ENCODE peak calls at places on chromosomes 12 and 14, in nine cellular contexts. A is IMR-90, O is GM04504, X is NCI-H446, D is NCI-H1092, W is astrocyte of the spinal cord, R is neural progenitor cell, I is renal cortical epithelial cell, E is NCI-H524. G is an unnamed sample.

GRCh38 chr14:102211240-102211639 is 71.5 kb downstream of the WDR20 start:
- DNase-seq in A (no peak), O (no peak), X (no peak), D (no peak), W (no peak), R (no peak), I (no peak), E (no peak), G (no peak)

GRCh38 chr12:49541140-49541861 is 2.5 kb downstream of the KCNH3 start:
- DNase-seq in A (no peak), O (no peak), X (no peak), D (no peak), W (no peak), R (no peak), I (no peak), E (no peak), G (no peak)

GRCh38 chr14:99065551-99065950 is 206.4 kb downstream of the BCL11B start:
- DNase-seq in A (no peak), O (no peak), X (no peak), D (no peak), W (no peak), R (no peak), I (no peak), E (no peak), G (no peak)

GRCh38 chr12:112705037-112705632 is 86.4 kb upstream of the RPH3A start:
- DNase-seq in A (no peak), O (no peak), X (no peak), D (no peak), W (no peak), R (peak), I (no peak), E (no peak), G (no peak)

GRCh38 chr12:26195641-26196423 is 459 bp downstream of the SSPN start:
- DNase-seq in A (peak), O (no peak), X (peak), D (no peak), W (peak), R (peak), I (peak), E (no peak), G (peak)

GRCh38 chr12:57149309-57149900 is 2.0 kb upstream of the LRP1-AS start:
- DNase-seq in A (peak), O (peak), X (no peak), D (no peak), W (no peak), R (no peak), I (peak), E (no peak), G (no peak)

GRCh38 chr14:80100681-80101080 is 110.6 kb downstream of the DIO2 start:
- DNase-seq in A (no peak), O (no peak), X (no peak), D (no peak), W (no peak), R (no peak), I (no peak), E (no peak), G (peak)

GRCh38 chr14:76773188-76773885 is 12.1 kb downstream of the VASH1 start:
- DNase-seq in A (peak), O (peak), X (no peak), D (no peak), W (peak), R (no peak), I (peak), E (no peak), G (no peak)

GRCh38 chr12:40907115-40907521 is 214.9 kb downstream of the CNTN1 start:
- DNase-seq in A (peak), O (no peak), X (no peak), D (no peak), W (peak), R (no peak), I (peak), E (no peak), G (no peak)

GRCh38 chr14:61462566-61463195 is 141.3 kb downstream of the PRKCH start:
- DNase-seq in A (peak), O (peak), X (peak), D (peak), W (peak), R (no peak), I (no peak), E (peak), G (no peak)

GRCh38 chr12:24909667-24910066 is 39.2 kb downstream of the BCAT1 start:
- DNase-seq in A (peak), O (peak), X (no peak), D (no peak), W (peak), R (no peak), I (peak), E (no peak), G (no peak)

GRCh38 chr12:114405199-114405448 is 820 bp downstream of the TBX5 start:
- DNase-seq in A (no peak), O (no peak), X (no peak), D (no peak), W (no peak), R (no peak), I (no peak), E (no peak), G (no peak)

GRCh38 chr12:122858591-122859302 is 23.5 kb downstream of the HIP1R start:
- DNase-seq in A (no peak), O (no peak), X (no peak), D (no peak), W (no peak), R (no peak), I (no peak), E (no peak), G (no peak)

GRCh38 chr14:31075144-31075543 is 49.0 kb upstream of the STRN3 start:
- DNase-seq in A (no peak), O (no peak), X (no peak), D (no peak), W (no peak), R (no peak), I (no peak), E (no peak), G (no peak)

GRCh38 chr12:46998811-46999368 is 80.5 kb upstream of the PCED1B start:
- DNase-seq in A (peak), O (peak), X (no peak), D (no peak), W (peak), R (no peak), I (peak), E (no peak), G (no peak)